ENCODE peak calls at places on chromosomes 12 and 14, in nine cellular contexts. L, M, C, Y, V, D, I, U and H are unnamed samples.

GRCh38 chr14:64947710-64948611 is 5.4 kb upstream of the GPX2 start:
- DNase-seq in L (no peak), M (no peak), C (no peak), Y (no peak), V (no peak), D (no peak), I (peak; percentile 66), U (no peak), H (no peak)

GRCh38 chr14:90045608-90046007 is 16.2 kb upstream of the KCNK13 start:
- DNase-seq in L (no peak), M (no peak), C (no peak), Y (no peak), V (no peak), D (no peak), I (no peak), U (no peak), H (no peak)

GRCh38 chr14:68569546-68569908 is 223.3 kb downstream of the ZFP36L1 start:
- DNase-seq in L (no peak), M (no peak), C (no peak), Y (no peak), V (no peak), D (no peak), I (no peak), U (no peak), H (no peak)

GRCh38 chr14:71371711-71372396 is 464.6 kb downstream of the PCNX1 start:
- DNase-seq in L (no peak), M (peak; percentile 80), C (peak; percentile 73), Y (no peak), V (peak; percentile 64), D (no peak), I (no peak), U (peak; percentile 43), H (peak; percentile 48)

GRCh38 chr12:65532744-65533143 is 254.3 kb downstream of the MSRB3 start:
- DNase-seq in L (no peak), M (peak; percentile 85), C (no peak), Y (no peak), V (peak; percentile 82), D (peak; percentile 65), I (no peak), U (no peak), H (no peak)

GRCh38 chr12:50922820-50923219 is 29.5 kb upstream of the HIGD1C start:
- DNase-seq in L (no peak), M (peak; percentile 70), C (no peak), Y (no peak), V (no peak), D (no peak), I (no peak), U (no peak), H (no peak)

GRCh38 chr12:1845427-1845826 is 25.1 kb downstream of the LRTM2 start:
- DNase-seq in L (no peak), M (no peak), C (no peak), Y (no peak), V (no peak), D (no peak), I (no peak), U (no peak), H (peak; percentile 19)

GRCh38 chr12:84874125-84874824 is 38.3 kb downstream of the SLC6A15 start:
- DNase-seq in L (no peak), M (peak; percentile 76), C (peak; percentile 10), Y (no peak), V (peak; percentile 16), D (peak; percentile 45), I (no peak), U (peak; percentile 32), H (no peak)

GRCh38 chr12:56377310-56377988 is 14.8 kb upstream of the APOF start:
- DNase-seq in L (no peak), M (peak; percentile 55), C (no peak), Y (no peak), V (peak; percentile 16), D (no peak), I (no peak), U (no peak), H (no peak)

GRCh38 chr12:6326316-6326959 is 15.4 kb downstream of the TNFRSF1A start:
- DNase-seq in L (no peak), M (peak; percentile 75), C (no peak), Y (no peak), V (peak; percentile 44), D (no peak), I (peak; percentile 66), U (peak; percentile 74), H (no peak)

GRCh38 chr12:122880668-122881067 is 15.3 kb downstream of the VPS37B start:
- DNase-seq in L (peak; percentile 21), M (peak; percentile 81), C (no peak), Y (no peak), V (no peak), D (no peak), I (no peak), U (no peak), H (no peak)

GRCh38 chr12:109905301-109905700 is 5.2 kb downstream of the TCHP start:
- DNase-seq in L (no peak), M (no peak), C (no peak), Y (no peak), V (no peak), D (no peak), I (no peak), U (no peak), H (no peak)

GRCh38 chr12:95830335-95831089 is 28.2 kb upstream of the SNRPF start:
- DNase-seq in L (no peak), M (no peak), C (no peak), Y (peak; percentile 7), V (no peak), D (no peak), I (no peak), U (no peak), H (no peak)

DNA sequence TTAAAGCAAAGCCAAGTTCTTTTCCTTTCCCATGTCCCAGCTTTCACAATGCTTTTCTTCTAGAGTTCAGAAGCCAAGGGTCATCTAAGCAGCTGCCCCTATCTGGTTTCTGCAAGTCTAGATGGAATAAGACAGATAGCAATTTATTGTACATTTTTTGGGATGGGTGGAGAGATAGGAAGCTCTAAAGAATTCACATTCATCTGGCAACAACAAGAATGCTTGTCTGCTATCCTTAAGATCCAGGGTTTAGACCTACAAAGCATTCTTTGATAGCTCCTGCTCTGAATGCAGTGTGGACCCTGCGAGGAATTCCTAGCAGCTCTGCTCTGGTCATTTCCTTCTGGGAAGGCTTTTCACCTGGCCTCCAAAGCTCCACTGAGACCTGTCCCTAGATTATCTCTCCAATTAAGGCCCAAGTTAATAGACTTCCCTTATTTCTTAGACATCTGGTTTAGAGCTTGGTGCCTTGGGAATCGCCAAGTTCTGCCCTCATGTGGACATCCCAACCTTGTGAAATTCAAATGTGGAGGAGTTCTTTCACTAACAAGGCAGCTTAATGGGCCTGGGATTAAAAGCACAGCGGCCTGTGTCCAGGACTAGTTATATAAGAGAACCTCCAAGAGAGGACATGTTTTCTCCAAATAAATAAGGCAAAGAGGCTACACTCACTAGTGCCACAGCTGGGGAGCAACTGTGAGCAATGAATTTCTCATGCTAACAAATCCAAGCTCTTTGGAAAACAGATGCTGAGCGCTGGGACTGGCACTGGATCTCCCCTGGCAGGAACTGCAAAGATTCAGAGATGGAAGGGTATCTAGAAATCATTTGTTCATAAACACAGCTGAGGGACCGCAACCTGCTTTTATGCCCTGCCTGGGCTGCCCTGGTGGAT is 384.5 kb upstream of the DDHD1 start:
- DNase-seq in L (no peak), M (peak; percentile 32), C (no peak), Y (no peak), V (no peak), D (peak; percentile 73), I (no peak), U (no peak), H (no peak)
- TF ChIP-seq CTCF in L (no peak), M (no peak), C (no peak), Y (no peak), V (no peak), D (peak; percentile 30), I (no peak), U (no peak), H (no peak)

DNA sequence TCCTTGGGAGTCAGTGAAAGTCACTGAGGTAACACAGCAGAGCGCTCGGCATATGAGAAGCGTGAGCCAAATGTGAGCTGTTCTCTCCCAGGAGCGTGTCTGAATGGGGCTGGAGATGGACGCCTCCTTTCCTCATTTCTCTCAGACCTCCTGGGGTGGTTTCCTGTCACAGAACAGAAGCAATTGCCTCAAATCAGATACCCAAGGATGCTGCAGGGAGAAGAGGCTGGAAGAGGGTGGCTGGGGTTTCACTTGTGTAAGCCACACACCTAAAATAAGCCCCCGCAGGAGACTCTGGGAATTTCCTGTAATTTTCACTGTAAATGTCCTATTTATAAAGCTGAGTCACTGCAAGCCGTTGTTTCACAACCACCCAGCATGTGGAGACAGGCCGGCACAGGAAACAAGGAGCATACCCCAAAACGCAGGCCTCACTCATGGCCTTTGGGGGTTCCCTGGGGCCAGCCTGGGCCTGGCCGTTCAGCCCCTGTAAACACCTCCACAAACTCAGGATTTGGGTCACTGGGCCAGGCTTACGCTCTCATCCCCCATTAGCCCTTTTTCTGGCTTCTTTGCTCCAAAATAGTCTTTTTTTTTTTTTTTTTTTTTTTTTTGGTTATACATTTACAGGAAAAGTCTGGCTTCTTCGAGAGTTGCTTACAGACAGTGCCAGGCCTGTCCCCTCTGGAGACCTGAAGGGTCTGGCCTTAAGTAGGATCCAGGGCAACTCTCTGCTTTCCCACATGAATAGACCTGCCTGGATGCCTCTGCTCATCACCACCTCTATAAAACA is 55.3 kb downstream of the VCPKMT start:
- DNase-seq in L (peak; percentile 56), M (peak; percentile 95), C (no peak), Y (peak; percentile 69), V (peak; percentile 93), D (peak; percentile 84), I (peak; percentile 56), U (peak; percentile 62), H (peak; percentile 83)
- TF ChIP-seq CTCF in L (no peak), M (peak; percentile 31), C (no peak), Y (no peak), V (peak; percentile 40), D (peak; percentile 3), I (no peak), U (no peak), H (peak; percentile 21)

GRCh38 chr12:131915774-131916173 is 13.3 kb upstream of the PUS1 start:
- DNase-seq in L (no peak), M (no peak), C (no peak), Y (peak; percentile 9), V (no peak), D (no peak), I (no peak), U (no peak), H (no peak)
- TF ChIP-seq CTCF in L (no peak), M (no peak), C (no peak), Y (no peak), V (no peak), D (no peak), I (no peak), U (no peak), H (no peak)

DNA sequence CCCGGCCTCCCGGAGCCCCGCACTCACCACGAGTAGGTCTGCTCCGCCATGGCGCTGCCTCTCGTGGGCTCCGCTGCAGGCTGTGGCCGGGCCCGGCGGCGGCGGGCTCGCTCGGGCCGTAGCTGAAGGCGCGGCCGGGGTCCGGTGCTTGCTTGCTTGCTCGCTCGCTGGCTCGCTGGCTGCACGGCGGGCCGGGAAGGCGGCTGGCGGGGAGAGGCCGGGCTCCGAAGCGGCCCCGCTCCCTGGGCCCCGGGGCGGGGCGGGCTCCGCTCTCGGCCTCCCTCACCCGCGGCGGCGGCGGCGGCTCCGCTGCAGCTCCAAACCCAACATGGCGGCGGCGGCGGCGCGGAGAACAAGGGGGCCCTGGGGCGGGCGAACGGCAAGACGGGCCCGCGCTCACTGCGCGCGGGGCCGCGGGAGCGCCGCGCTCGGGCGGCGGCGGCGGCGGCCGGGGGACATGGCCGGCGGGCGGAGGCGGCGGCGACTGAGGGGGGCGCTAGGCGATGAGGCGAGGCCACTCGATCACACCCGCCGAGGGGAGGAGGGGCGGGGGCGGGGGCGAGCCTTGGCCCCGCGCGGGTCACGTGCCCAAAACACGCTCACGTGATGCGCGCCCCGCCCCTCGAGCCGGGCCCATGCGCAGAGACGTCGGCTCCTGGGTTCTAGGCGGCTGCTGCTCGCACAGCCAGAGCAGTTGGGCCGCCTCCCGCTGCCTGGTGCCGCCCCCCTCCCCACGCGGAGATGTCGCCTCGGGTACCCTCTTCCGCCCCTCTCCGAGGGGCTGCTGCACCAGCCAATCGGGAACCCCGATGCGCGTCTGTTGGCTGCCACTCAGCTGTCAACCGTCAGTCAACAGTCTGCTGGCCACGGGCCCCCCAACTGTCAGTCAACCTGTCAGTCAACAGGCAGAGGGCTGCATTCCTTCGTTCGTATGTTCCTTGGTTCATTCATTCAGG is at the start of gene SPPL3:
- DNase-seq in L (peak; percentile 94), M (peak; percentile 68), C (no peak), Y (peak; percentile 91), V (peak; percentile 79), D (peak; percentile 33), I (peak; percentile 96), U (peak; percentile 96), H (peak; percentile 88)
- TF ChIP-seq CTCF in L (no peak), M (no peak), C (no peak), Y (no peak), V (no peak), D (no peak), I (no peak), U (no peak), H (no peak)